ENCODE peak calls at places on chromosomes 5 and 9, in five cellular contexts. One of them, this sample, is unnamed.

GRCh38 chr9:38386319-38386895 is 6.1 kb upstream of the ALDH1B1 start:
- DNase-seq in psoas muscle: no peak
- DNase-seq in testis: no peak
- DNase-seq in endodermal cell: no peak
- DNase-seq in ovary: no peak
- DNase-seq in this sample: no peak

GRCh38 chr5:36607114-36607561 is 732 bp downstream of the SLC1A3 start:
- DNase-seq in psoas muscle: peak; percentile 25
- DNase-seq in testis: peak; percentile 46
- DNase-seq in endodermal cell: peak; percentile 77
- DNase-seq in ovary: no peak
- DNase-seq in this sample: no peak

GRCh38 chr5:113552620-113553019 is 39.1 kb downstream of the YTHDC2 start:
- DNase-seq in psoas muscle: no peak
- DNase-seq in testis: no peak
- DNase-seq in endodermal cell: no peak
- DNase-seq in ovary: no peak
- DNase-seq in this sample: no peak

GRCh38 chr5:76337949-76338589 is 65.0 kb upstream of the IQGAP2 start:
- DNase-seq in psoas muscle: no peak
- DNase-seq in testis: peak; percentile 46
- DNase-seq in endodermal cell: peak; percentile 94
- DNase-seq in ovary: no peak
- DNase-seq in this sample: no peak

GRCh38 chr9:83418283-83418682 is 119.9 kb downstream of the FRMD3 start:
- DNase-seq in psoas muscle: no peak
- DNase-seq in testis: no peak
- DNase-seq in endodermal cell: no peak
- DNase-seq in ovary: no peak
- DNase-seq in this sample: no peak

GRCh38 chr9:7665874-7666273 is 133.7 kb downstream of the DMAC1 start:
- DNase-seq in psoas muscle: no peak
- DNase-seq in testis: no peak
- DNase-seq in endodermal cell: peak; percentile 76
- DNase-seq in ovary: no peak
- DNase-seq in this sample: no peak

GRCh38 chr5:78741014-78741413 is 92.4 kb upstream of the LHFPL2 start:
- DNase-seq in psoas muscle: no peak
- DNase-seq in testis: no peak
- DNase-seq in endodermal cell: no peak
- DNase-seq in ovary: no peak
- DNase-seq in this sample: no peak

GRCh38 chr5:177094224-177095087 is 7.7 kb downstream of the FGFR4 start:
- DNase-seq in psoas muscle: peak; percentile 82
- DNase-seq in testis: peak; percentile 86
- DNase-seq in endodermal cell: no peak
- DNase-seq in ovary: peak; percentile 98
- DNase-seq in this sample: no peak

GRCh38 chr9:133693703-133694529 is 44.2 kb downstream of the SARDH start:
- DNase-seq in psoas muscle: peak; percentile 4
- DNase-seq in testis: peak; percentile 73
- DNase-seq in endodermal cell: no peak
- DNase-seq in ovary: no peak
- DNase-seq in this sample: no peak

GRCh38 chr5:34008721-34009120 is 871 bp upstream of the AMACR start:
- DNase-seq in psoas muscle: no peak
- DNase-seq in testis: no peak
- DNase-seq in endodermal cell: no peak
- DNase-seq in ovary: no peak
- DNase-seq in this sample: no peak

GRCh38 chr5:104199771-104200170 is 637.2 kb upstream of the NUDT12 start:
- DNase-seq in psoas muscle: no peak
- DNase-seq in testis: no peak
- DNase-seq in endodermal cell: no peak
- DNase-seq in ovary: no peak
- DNase-seq in this sample: no peak

GRCh38 chr5:4563400-4563799 is 576.7 kb upstream of the ADAMTS16 start:
- DNase-seq in psoas muscle: no peak
- DNase-seq in testis: no peak
- DNase-seq in endodermal cell: peak; percentile 80
- DNase-seq in ovary: no peak
- DNase-seq in this sample: no peak

GRCh38 chr9:38016375-38017120 is 52.5 kb downstream of the SHB start:
- DNase-seq in psoas muscle: no peak
- DNase-seq in testis: no peak
- DNase-seq in endodermal cell: no peak
- DNase-seq in ovary: no peak
- DNase-seq in this sample: no peak

GRCh38 chr9:108776920-108777650 is 78.7 kb downstream of the ACTL7B start:
- DNase-seq in psoas muscle: no peak
- DNase-seq in testis: no peak
- DNase-seq in endodermal cell: no peak
- DNase-seq in ovary: no peak
- DNase-seq in this sample: no peak

GRCh38 chr5:146520731-146521130 is 4.7 kb upstream of the GPR151 start:
- DNase-seq in psoas muscle: no peak
- DNase-seq in testis: no peak
- DNase-seq in endodermal cell: no peak
- DNase-seq in ovary: no peak
- DNase-seq in this sample: no peak

DNA sequence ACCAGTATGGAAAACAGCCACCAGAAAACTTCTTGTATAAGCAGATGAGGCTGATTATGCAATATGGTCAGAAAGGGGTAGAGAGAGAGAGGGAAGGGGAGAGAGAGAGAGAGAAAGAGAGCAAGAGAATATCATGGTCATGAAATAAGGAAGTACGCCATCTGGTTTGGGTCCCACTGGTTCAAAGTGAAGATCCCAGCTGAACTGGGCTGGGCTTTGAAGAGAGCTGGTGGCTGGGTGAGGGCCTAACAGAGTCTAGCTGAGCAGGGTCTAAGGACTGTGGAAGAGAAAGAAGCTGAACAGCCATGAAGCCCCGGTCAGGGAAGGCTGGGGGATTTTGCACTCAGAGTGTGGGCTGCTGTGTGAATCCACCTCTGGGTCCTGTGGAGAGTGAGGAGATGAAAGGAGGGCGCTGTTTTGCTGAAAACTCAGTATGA is 14.6 kb downstream of the TRIM14 start:
- DNase-seq in psoas muscle: no peak
- DNase-seq in testis: no peak
- DNase-seq in endodermal cell: peak; percentile 27
- DNase-seq in ovary: no peak
- DNase-seq in this sample: peak; percentile 64
- H3K27me3 ChIP-seq in psoas muscle: no peaks in the 10 kb centered on the region
- H3K27me3 ChIP-seq in testis: no peaks in the 10 kb centered on the region
- H3K27me3 ChIP-seq in endodermal cell: no peaks in the 10 kb centered on the region
- H3K27me3 ChIP-seq in ovary: no peaks in the 10 kb centered on the region
- H3K27me3 ChIP-seq in this sample: no peaks in the 10 kb centered on the region

GRCh38 chr9:97721396-97721795 is 24.3 kb upstream of the XPA start:
- DNase-seq in psoas muscle: no peak
- DNase-seq in testis: no peak
- DNase-seq in endodermal cell: no peak
- DNase-seq in ovary: no peak
- DNase-seq in this sample: no peak

GRCh38 chr9:97714435-97714834 is 17.3 kb upstream of the XPA start:
- DNase-seq in psoas muscle: no peak
- DNase-seq in testis: no peak
- DNase-seq in endodermal cell: no peak
- DNase-seq in ovary: no peak
- DNase-seq in this sample: no peak

GRCh38 chr9:97723819-97724218 is 26.7 kb upstream of the XPA start:
- DNase-seq in psoas muscle: no peak
- DNase-seq in testis: no peak
- DNase-seq in endodermal cell: no peak
- DNase-seq in ovary: no peak
- DNase-seq in this sample: no peak

GRCh38 chr9:97722331-97722730 is 25.2 kb upstream of the XPA start:
- DNase-seq in psoas muscle: no peak
- DNase-seq in testis: no peak
- DNase-seq in endodermal cell: no peak
- DNase-seq in ovary: no peak
- DNase-seq in this sample: no peak

DNA sequence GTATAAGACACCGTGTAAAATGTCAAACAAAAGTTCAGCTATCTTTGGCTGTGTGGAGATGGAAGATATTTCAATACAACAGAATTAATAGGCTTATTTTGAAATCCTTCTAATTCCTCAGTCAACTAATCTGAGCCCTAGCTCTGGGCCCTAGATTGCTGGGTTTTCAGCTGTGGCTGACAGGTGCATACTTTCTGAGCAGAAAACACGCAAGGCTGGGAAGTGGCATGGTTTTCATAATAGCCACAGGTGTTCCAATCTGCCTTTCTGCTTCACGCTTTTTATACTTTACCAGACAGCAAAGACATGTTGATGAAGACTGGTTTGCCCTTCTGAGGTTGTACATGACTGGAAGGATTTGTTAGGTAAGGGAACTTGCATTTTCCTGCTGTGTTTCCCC is 20.7 kb upstream of the XPA start:
- DNase-seq in psoas muscle: no peak
- DNase-seq in testis: no peak
- DNase-seq in endodermal cell: no peak
- DNase-seq in ovary: no peak
- DNase-seq in this sample: no peak
- H3K27ac ChIP-seq in psoas muscle: no peak overlapping the region
- H3K27ac ChIP-seq in testis: no peak overlapping the region
- H3K27ac ChIP-seq in endodermal cell: no peak overlapping the region
- H3K27ac ChIP-seq in ovary: no peak overlapping the region
- H3K27ac ChIP-seq in this sample: no peak overlapping the region

DNA sequence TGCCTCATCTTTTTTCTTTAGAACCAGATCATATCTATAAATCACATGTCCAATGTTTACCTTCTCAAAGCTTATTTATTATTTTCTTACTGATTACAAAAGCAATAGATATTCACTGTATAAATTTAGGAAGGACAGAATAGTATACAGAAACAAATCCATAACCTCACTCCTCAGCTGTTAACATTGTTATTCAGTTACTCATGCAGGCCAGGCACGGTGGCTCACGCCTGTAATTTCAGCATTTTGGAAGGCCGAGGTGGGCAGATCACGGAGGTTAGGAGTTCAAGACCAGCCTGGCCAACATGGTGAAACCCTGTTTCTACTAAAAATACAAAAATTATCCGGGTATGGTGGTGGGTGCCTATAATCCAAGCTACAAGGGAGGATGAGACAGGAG is 15.3 kb downstream of the STOM start:
- DNase-seq in psoas muscle: no peak
- DNase-seq in testis: no peak
- DNase-seq in endodermal cell: no peak
- DNase-seq in ovary: no peak
- DNase-seq in this sample: no peak
- H3K36me3 ChIP-seq in psoas muscle: peaks cover 11% of the 10 kb centered on the region
- H3K36me3 ChIP-seq in testis: no peaks in the 10 kb centered on the region
- H3K36me3 ChIP-seq in endodermal cell: no peaks in the 10 kb centered on the region
- H3K36me3 ChIP-seq in ovary: no peaks in the 10 kb centered on the region
- H3K36me3 ChIP-seq in this sample: peaks cover 45% of the 10 kb centered on the region

GRCh38 chr9:23120630-23121029 is 674.0 kb downstream of the DMRTA1 start:
- DNase-seq in psoas muscle: no peak
- DNase-seq in testis: no peak
- DNase-seq in endodermal cell: no peak
- DNase-seq in ovary: no peak
- DNase-seq in this sample: no peak
- H3K27me3 ChIP-seq in psoas muscle: no peaks in the 10 kb centered on the region
- H3K27me3 ChIP-seq in testis: no peaks in the 10 kb centered on the region
- H3K27me3 ChIP-seq in endodermal cell: no peaks in the 10 kb centered on the region
- H3K27me3 ChIP-seq in ovary: no peaks in the 10 kb centered on the region
- H3K27me3 ChIP-seq in this sample: no peaks in the 10 kb centered on the region

DNA sequence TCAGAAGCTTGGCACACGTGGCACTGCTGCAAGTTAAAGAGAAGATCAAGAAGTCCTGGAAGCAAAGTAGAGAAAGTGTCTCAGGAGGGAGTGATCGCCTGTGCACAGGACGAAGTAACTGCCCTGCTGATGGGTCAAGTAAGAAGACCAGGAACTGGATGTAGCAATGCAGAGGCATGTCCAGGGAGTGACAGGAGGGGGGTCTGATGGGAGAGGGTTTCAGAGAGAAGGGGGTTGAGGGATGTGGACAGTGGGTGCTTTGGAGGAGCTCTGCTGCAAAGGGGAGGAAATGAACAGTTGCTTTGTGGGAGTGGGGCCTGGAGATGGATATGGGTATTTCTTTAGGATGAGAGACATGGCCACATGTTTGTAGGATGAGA is 60.2 kb upstream of the PHYKPL start:
- DNase-seq in psoas muscle: no peak
- DNase-seq in testis: no peak
- DNase-seq in endodermal cell: no peak
- DNase-seq in ovary: no peak
- DNase-seq in this sample: no peak
- H3K27ac ChIP-seq in psoas muscle: no peak overlapping the region
- H3K27ac ChIP-seq in testis: no peak overlapping the region
- H3K27ac ChIP-seq in endodermal cell: no peak overlapping the region
- H3K27ac ChIP-seq in ovary: no peak overlapping the region
- H3K27ac ChIP-seq in this sample: no peak overlapping the region

DNA sequence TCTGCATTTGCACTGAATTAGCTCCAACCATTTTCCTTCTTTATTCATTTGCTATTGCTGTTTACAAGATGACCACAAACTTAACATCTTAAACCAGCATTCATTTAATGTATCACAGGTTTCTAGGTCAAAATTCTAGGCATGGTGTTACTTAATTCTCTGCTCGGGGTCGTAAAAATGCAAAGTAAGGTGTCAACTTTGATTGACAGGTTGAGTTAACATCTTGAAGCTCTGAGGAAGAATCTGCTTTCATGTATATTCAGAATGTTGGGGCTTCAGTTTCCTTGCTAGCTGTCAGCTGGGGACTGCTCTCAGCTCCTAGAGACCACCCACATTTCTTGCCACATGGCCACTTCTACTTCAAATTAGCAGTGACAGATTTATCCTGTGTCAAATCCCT is 348.7 kb upstream of the GRIN3A start:
- DNase-seq in psoas muscle: no peak
- DNase-seq in testis: no peak
- DNase-seq in endodermal cell: no peak
- DNase-seq in ovary: no peak
- DNase-seq in this sample: no peak
- H3K36me3 ChIP-seq in psoas muscle: no peaks in the 10 kb centered on the region
- H3K36me3 ChIP-seq in testis: no peaks in the 10 kb centered on the region
- H3K36me3 ChIP-seq in endodermal cell: no peaks in the 10 kb centered on the region
- H3K36me3 ChIP-seq in ovary: no peaks in the 10 kb centered on the region
- H3K36me3 ChIP-seq in this sample: no peaks in the 10 kb centered on the region

GRCh38 chr5:173352366-173353069 is 24.3 kb upstream of the STC2 start:
- DNase-seq in psoas muscle: no peak
- DNase-seq in testis: no peak
- DNase-seq in endodermal cell: no peak
- DNase-seq in ovary: no peak
- DNase-seq in this sample: no peak
- H3K27me3 ChIP-seq in psoas muscle: peaks cover 4% of the 10 kb centered on the region
- H3K27me3 ChIP-seq in testis: no peaks in the 10 kb centered on the region
- H3K27me3 ChIP-seq in endodermal cell: no peaks in the 10 kb centered on the region
- H3K27me3 ChIP-seq in ovary: no peaks in the 10 kb centered on the region
- H3K27me3 ChIP-seq in this sample: peaks cover 6% of the 10 kb centered on the region